ENCODE peak calls at places on chromosomes 12 and 14, in nine cellular contexts. S is gastrocnemius medialis, W is GM12865, E is psoas muscle, I is choroid plexus epithelial cell, N is upper lobe of right lung, K is fibroblast of lung, P is dorsolateral prefrontal cortex, H is GM06990. Z is an unnamed sample.

GRCh38 chr12:5447329-5447728 is 15.4 kb downstream of the NTF3 start:
- DNase-seq in S (no peak), W (no peak), E (no peak), I (no peak), N (no peak), K (no peak), P (no peak), H (no peak), Z (no peak)

GRCh38 chr14:100783630-100784321 is 42.1 kb upstream of the MEG3 start:
- DNase-seq in S (no peak), W (no peak), E (no peak), I (no peak), N (peak), K (no peak), P (no peak), H (no peak), Z (no peak)

GRCh38 chr14:56659964-56660551 is 80.5 kb downstream of the TMEM260 start:
- DNase-seq in S (no peak), W (peak), E (no peak), I (peak), N (no peak), K (peak), P (no peak), H (no peak), Z (no peak)

GRCh38 chr12:89376202-89376529 is 23.9 kb upstream of the DUSP6 start:
- DNase-seq in S (no peak), W (no peak), E (no peak), I (no peak), N (no peak), K (no peak), P (no peak), H (no peak), Z (no peak)

GRCh38 chr14:68783408-68784297 is 9.2 kb downstream of the ZFP36L1 start:
- DNase-seq in S (no peak), W (no peak), E (no peak), I (no peak), N (no peak), K (no peak), P (no peak), H (no peak), Z (no peak)

GRCh38 chr14:61661471-61661988 is 33.8 kb upstream of the HIF1A start:
- DNase-seq in S (no peak), W (peak), E (no peak), I (peak), N (no peak), K (peak), P (no peak), H (peak), Z (peak)

GRCh38 chr12:124581792-124582424 is 14.5 kb upstream of the NCOR2 start:
- DNase-seq in S (no peak), W (no peak), E (no peak), I (no peak), N (no peak), K (no peak), P (no peak), H (no peak), Z (no peak)

GRCh38 chr12:124470806-124471205 is 96.6 kb downstream of the NCOR2 start:
- DNase-seq in S (no peak), W (no peak), E (no peak), I (no peak), N (no peak), K (no peak), P (no peak), H (no peak), Z (no peak)

GRCh38 chr14:64159588-64159987 is 134.6 kb downstream of the ESR2 start:
- DNase-seq in S (no peak), W (no peak), E (no peak), I (no peak), N (no peak), K (no peak), P (no peak), H (no peak), Z (no peak)

GRCh38 chr14:24211311-24211710 is 2.0 kb downstream of the CHMP4A start:
- DNase-seq in S (no peak), W (no peak), E (no peak), I (no peak), N (no peak), K (no peak), P (no peak), H (no peak), Z (no peak)

GRCh38 chr14:75293920-75294648 is 15.5 kb downstream of the FOS start:
- DNase-seq in S (peak), W (peak), E (peak), I (peak), N (peak), K (peak), P (peak), H (peak), Z (peak)

GRCh38 chr12:17928708-17929366 is 161.2 kb downstream of the RERGL start:
- DNase-seq in S (no peak), W (no peak), E (no peak), I (peak), N (no peak), K (peak), P (no peak), H (no peak), Z (no peak)

GRCh38 chr14:97095269-97095668 is 298.1 kb downstream of the VRK1 start:
- DNase-seq in S (no peak), W (no peak), E (no peak), I (no peak), N (no peak), K (no peak), P (no peak), H (no peak), Z (no peak)

GRCh38 chr12:29634057-29634456 is 136.6 kb upstream of the OVCH1 start:
- DNase-seq in S (no peak), W (no peak), E (no peak), I (peak), N (no peak), K (peak), P (no peak), H (no peak), Z (no peak)

GRCh38 chr14:72677664-72678063 is 216.2 kb downstream of the DPF3 start:
- DNase-seq in S (peak), W (no peak), E (no peak), I (no peak), N (no peak), K (peak), P (no peak), H (no peak), Z (no peak)

GRCh38 chr12:117968084-117968789 is 553 bp downstream of the KSR2 start:
- DNase-seq in S (no peak), W (no peak), E (no peak), I (no peak), N (no peak), K (no peak), P (no peak), H (no peak), Z (no peak)

GRCh38 chr14:79573486-79573885 is 637.8 kb downstream of the DIO2 start:
- DNase-seq in S (no peak), W (peak), E (no peak), I (peak), N (no peak), K (peak), P (no peak), H (no peak), Z (no peak)

GRCh38 chr14:75487155-75487671 is 35.1 kb upstream of the BATF start:
- DNase-seq in S (no peak), W (peak), E (no peak), I (no peak), N (no peak), K (no peak), P (no peak), H (peak), Z (peak)

GRCh38 chr12:16385779-16386646 is 38.6 kb downstream of the MGST1 start:
- DNase-seq in S (no peak), W (peak), E (no peak), I (peak), N (no peak), K (peak), P (peak), H (no peak), Z (no peak)

GRCh38 chr12:14650791-14651190 is 45.6 kb downstream of the GUCY2C start:
- DNase-seq in S (no peak), W (no peak), E (no peak), I (no peak), N (no peak), K (no peak), P (no peak), H (no peak), Z (no peak)

GRCh38 chr12:97716356-97716755 is 253.8 kb downstream of the RMST start:
- DNase-seq in S (no peak), W (peak), E (no peak), I (peak), N (no peak), K (no peak), P (no peak), H (no peak), Z (no peak)

GRCh38 chr14:79415726-79416125 is 795.6 kb downstream of the DIO2 start:
- DNase-seq in S (no peak), W (no peak), E (no peak), I (peak), N (no peak), K (peak), P (no peak), H (no peak), Z (no peak)

GRCh38 chr12:13777374-13777773 is 204.0 kb downstream of the GRIN2B start:
- DNase-seq in S (no peak), W (no peak), E (no peak), I (no peak), N (no peak), K (no peak), P (no peak), H (no peak), Z (no peak)

GRCh38 chr12:132329739-132330548 is 555 bp upstream of the GALNT9 start:
- DNase-seq in S (no peak), W (no peak), E (no peak), I (no peak), N (no peak), K (no peak), P (no peak), H (no peak), Z (no peak)

GRCh38 chr12:81337891-81338290 is 260.0 kb downstream of the ACSS3 start:
- DNase-seq in S (no peak), W (no peak), E (no peak), I (peak), N (no peak), K (peak), P (no peak), H (no peak), Z (no peak)

GRCh38 chr12:60335765-60336164 is 739.9 kb downstream of the SLC16A7 start:
- DNase-seq in S (no peak), W (no peak), E (no peak), I (peak), N (no peak), K (peak), P (no peak), H (no peak), Z (no peak)

GRCh38 chr14:83071888-83072501 is 1538.3 kb upstream of the SEL1L start:
- DNase-seq in S (no peak), W (peak), E (no peak), I (peak), N (no peak), K (no peak), P (no peak), H (peak), Z (no peak)

GRCh38 chr12:108495054-108495453 is 20.0 kb upstream of the FICD start:
- DNase-seq in S (no peak), W (peak), E (no peak), I (peak), N (no peak), K (no peak), P (no peak), H (no peak), Z (no peak)

GRCh38 chr14:30994681-30995620 is 30.5 kb upstream of the AP4S1 start:
- DNase-seq in S (no peak), W (peak), E (no peak), I (peak), N (no peak), K (peak), P (no peak), H (no peak), Z (no peak)
- TF ChIP-seq CTCF in S (no peak), W (no peak), E (no peak), I (no peak), N (no peak), K (no peak), P (no peak), H (no peak), Z (no peak)

GRCh38 chr12:10068634-10069033 is 30.2 kb downstream of the CLEC1A start:
- DNase-seq in S (no peak), W (no peak), E (no peak), I (no peak), N (no peak), K (no peak), P (no peak), H (no peak), Z (no peak)
- H3K4me3 ChIP-seq in S (no peak), W (no peak), E (no peak), I (no peak), N (no peak), K (no peak), P (no peak), H (no peak), Z (no peak)

GRCh38 chr14:104159990-104160389 is 21.6 kb downstream of the KIF26A start:
- DNase-seq in S (no peak), W (no peak), E (no peak), I (no peak), N (no peak), K (no peak), P (no peak), H (no peak), Z (no peak)

GRCh38 chr14:104156142-104156541 is 17.8 kb downstream of the KIF26A start:
- DNase-seq in S (no peak), W (no peak), E (no peak), I (no peak), N (no peak), K (no peak), P (no peak), H (no peak), Z (no peak)

GRCh38 chr14:104155513-104155912 is 17.1 kb downstream of the KIF26A start:
- DNase-seq in S (no peak), W (no peak), E (peak), I (no peak), N (no peak), K (no peak), P (no peak), H (no peak), Z (no peak)

GRCh38 chr14:104158827-104159798 is 20.7 kb downstream of the KIF26A start:
- DNase-seq in S (no peak), W (no peak), E (no peak), I (no peak), N (no peak), K (no peak), P (peak), H (no peak), Z (no peak)

DNA sequence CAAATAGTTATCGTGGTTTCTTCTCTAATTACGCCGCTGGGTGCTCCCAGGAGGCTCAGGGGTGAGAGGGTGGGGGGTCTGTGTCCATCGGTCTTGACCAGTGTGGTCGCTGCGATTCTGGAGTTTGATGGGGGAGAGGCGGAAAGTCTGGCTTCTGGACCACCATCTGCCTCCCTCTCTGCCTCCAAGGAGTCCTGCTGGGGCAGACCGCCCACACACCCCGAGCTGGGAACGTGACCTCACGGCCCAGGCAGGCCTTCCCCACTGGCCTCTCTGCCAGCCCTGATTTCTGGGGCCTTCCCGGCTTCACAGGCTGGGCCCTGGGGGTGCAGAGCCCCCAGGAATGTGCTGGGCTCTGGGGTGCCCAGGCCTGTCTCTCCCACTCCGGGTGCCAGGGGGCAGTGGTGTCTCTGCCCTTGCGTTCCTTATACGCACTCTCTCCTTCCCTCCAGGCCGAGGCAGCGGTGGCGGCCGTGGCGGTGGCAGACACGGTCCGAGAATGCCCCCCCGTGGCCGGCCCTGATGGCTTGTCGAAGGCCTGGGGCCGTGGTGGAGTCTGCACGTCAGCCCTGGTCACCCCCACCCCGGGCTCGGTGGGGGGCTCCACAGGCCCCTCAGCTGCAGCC is 19.0 kb downstream of the KIF26A start:
- DNase-seq in S (no peak), W (no peak), E (no peak), I (no peak), N (no peak), K (no peak), P (no peak), H (no peak), Z (no peak)
- TF ChIP-seq CTCF in S (no peak), W (no peak), E (no peak), I (peak), N (no peak), K (no peak), P (peak), H (peak), Z (no peak)

DNA sequence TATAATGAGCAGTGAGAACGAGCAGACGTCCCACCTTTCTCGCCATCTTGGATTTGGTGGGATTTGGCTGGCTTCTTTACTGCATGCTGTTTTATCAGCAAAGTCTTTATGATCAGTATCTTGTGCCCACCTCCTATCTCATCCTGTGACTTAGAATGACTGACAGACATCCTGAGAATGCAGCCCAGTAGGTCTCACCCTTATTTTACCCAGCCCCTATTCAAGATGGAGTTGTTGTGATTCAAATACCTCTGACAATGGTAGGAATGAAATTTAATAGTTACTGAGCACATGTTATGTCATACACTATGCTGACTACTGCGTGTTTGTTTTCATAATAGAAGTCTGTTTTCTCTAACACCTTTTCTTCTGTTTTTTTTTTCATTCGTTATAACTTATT is 1.9 kb downstream of the TMTC3 start:
- DNase-seq in S (no peak), W (no peak), E (no peak), I (no peak), N (no peak), K (no peak), P (no peak), H (no peak), Z (no peak)
- H3K4me3 ChIP-seq in S (no peak), W (no peak), E (no peak), I (no peak), N (no peak), K (no peak), P (no peak), H (no peak), Z (no peak)

GRCh38 chr12:2998789-2999264 is 39.6 kb downstream of the TEAD4 start:
- DNase-seq in S (peak), W (no peak), E (peak), I (peak), N (no peak), K (peak), P (peak), H (no peak), Z (no peak)

GRCh38 chr12:2999265-2999841 is 40.2 kb downstream of the TEAD4 start:
- DNase-seq in S (peak), W (no peak), E (peak), I (no peak), N (no peak), K (no peak), P (no peak), H (no peak), Z (no peak)

GRCh38 chr12:2997989-2998670 is 38.9 kb downstream of the TEAD4 start:
- DNase-seq in S (no peak), W (no peak), E (peak), I (no peak), N (no peak), K (peak), P (no peak), H (no peak), Z (no peak)

GRCh38 chr12:3002636-3003035 is 43.4 kb downstream of the TEAD4 start:
- DNase-seq in S (peak), W (no peak), E (no peak), I (no peak), N (no peak), K (no peak), P (no peak), H (no peak), Z (no peak)

DNA sequence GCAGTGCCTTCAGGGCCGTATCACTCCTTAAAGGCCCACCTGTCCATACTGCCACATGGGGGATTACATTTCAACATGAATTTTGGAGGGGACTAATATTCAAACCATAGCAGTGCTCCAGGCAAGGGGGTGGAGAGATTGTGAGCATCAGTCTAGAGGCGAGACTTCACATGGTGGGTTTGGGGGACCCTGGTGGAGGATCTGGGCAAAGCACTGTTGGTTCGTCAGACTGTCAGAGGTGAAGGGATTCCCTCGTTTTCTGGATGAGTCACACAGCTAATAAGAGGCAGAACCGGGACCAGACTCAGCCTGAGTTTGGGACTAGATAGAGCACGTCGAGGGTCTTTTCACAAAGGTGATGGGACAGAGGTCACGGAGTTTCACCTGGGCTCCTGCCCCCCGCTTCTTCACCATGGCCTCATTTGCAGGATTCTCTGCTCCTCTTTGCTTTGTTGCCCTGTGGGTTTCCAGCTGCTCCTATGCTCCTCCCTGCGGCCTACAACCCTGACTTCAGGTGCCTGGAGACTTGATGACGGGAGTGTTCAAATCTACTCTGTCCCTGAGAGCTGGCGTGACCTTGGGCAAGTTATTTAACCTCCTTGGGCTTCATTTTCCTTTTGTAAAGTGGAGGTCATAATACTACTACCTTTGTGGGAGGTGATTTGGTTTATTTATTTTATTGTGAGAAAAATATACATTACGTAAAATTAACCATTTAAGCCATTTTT is 41.5 kb downstream of the TEAD4 start:
- DNase-seq in S (no peak), W (peak), E (no peak), I (no peak), N (no peak), K (no peak), P (no peak), H (no peak), Z (no peak)
- TF ChIP-seq CTCF in S (no peak), W (peak), E (peak), I (peak), N (no peak), K (no peak), P (no peak), H (no peak), Z (peak)

GRCh38 chr12:41795910-41796309 is 348.8 kb downstream of the GXYLT1 start:
- DNase-seq in S (no peak), W (peak), E (no peak), I (no peak), N (no peak), K (no peak), P (no peak), H (no peak), Z (no peak)

GRCh38 chr12:41795066-41795465 is 349.6 kb downstream of the GXYLT1 start:
- DNase-seq in S (no peak), W (no peak), E (no peak), I (peak), N (no peak), K (peak), P (no peak), H (no peak), Z (no peak)

DNA sequence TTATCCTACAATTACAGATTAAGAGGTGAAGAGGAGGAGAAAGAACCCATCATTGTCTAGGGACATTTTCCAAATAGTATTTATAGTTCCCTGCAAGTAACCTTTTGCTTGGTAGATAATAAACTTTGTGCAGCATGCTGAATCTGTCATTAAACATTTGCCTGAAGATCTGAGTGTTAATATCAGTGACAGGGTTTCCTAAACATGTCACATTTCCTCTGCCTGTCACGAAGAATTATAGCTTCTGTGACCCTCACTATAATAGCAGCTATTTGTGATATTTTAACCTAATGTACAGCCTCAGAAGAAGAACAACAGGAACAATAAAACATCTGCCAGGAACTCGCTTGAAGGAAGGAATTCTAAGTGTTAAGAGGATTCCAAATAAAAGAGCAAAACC is 350.3 kb downstream of the GXYLT1 start:
- DNase-seq in S (no peak), W (no peak), E (no peak), I (no peak), N (no peak), K (no peak), P (no peak), H (no peak), Z (no peak)
- H3K4me3 ChIP-seq in S (no peak), W (no peak), E (no peak), I (no peak), N (no peak), K (no peak), P (no peak), H (no peak), Z (no peak)